ENCODE peak calls at places on chromosomes 1 and 21, in five cellular contexts. One of them, this sample, is unnamed.

GRCh38 chr1:221718391-221719277 is 23.3 kb downstream of the DUSP10 start:
- DNase-seq in fibroblast of pulmonary artery: peak
- DNase-seq in AG08396: peak
- DNase-seq in GF-D8: no peak
- DNase-seq in stimulated activated CD8-positive, alpha-beta memory T cell treated with anti-CD3 and anti-CD28 coated beads, Interleukin-2, amount 100 ng/mL, for 48 hours: no peak
- DNase-seq in this sample: no peak

GRCh38 chr1:234924450-234925355 is 203.9 kb downstream of the TOMM20 start:
- DNase-seq in GF-D8: no peak
- DNase-seq in stimulated activated CD8-positive, alpha-beta memory T cell treated with anti-CD3 and anti-CD28 coated beads, Interleukin-2, amount 100 ng/mL, for 48 hours: no peak
- DNase-seq in fibroblast of pulmonary artery: no peak
- DNase-seq in AG08396: no peak
- DNase-seq in this sample: no peak

GRCh38 chr1:2555634-2556276 is 416 bp upstream of the TNFRSF14 start:
- DNase-seq in fibroblast of pulmonary artery: no peak
- DNase-seq in AG08396: peak
- DNase-seq in GF-D8: peak
- DNase-seq in stimulated activated CD8-positive, alpha-beta memory T cell treated with anti-CD3 and anti-CD28 coated beads, Interleukin-2, amount 100 ng/mL, for 48 hours: peak
- DNase-seq in this sample: peak

GRCh38 chr1:108533351-108534083 is 26.4 kb upstream of the EEIG2 start:
- DNase-seq in AG08396: no peak
- DNase-seq in stimulated activated CD8-positive, alpha-beta memory T cell treated with anti-CD3 and anti-CD28 coated beads, Interleukin-2, amount 100 ng/mL, for 48 hours: peak
- DNase-seq in GF-D8: no peak
- DNase-seq in fibroblast of pulmonary artery: no peak
- DNase-seq in this sample: peak

GRCh38 chr1:44316231-44316759 is 38.8 kb downstream of the ERI3 start:
- DNase-seq in AG08396: no peak
- DNase-seq in stimulated activated CD8-positive, alpha-beta memory T cell treated with anti-CD3 and anti-CD28 coated beads, Interleukin-2, amount 100 ng/mL, for 48 hours: no peak
- DNase-seq in GF-D8: peak
- DNase-seq in fibroblast of pulmonary artery: no peak
- DNase-seq in this sample: peak

GRCh38 chr1:157080714-157081113 is 18.9 kb downstream of the ETV3L start:
- DNase-seq in AG08396: no peak
- DNase-seq in fibroblast of pulmonary artery: no peak
- DNase-seq in GF-D8: no peak
- DNase-seq in stimulated activated CD8-positive, alpha-beta memory T cell treated with anti-CD3 and anti-CD28 coated beads, Interleukin-2, amount 100 ng/mL, for 48 hours: no peak
- DNase-seq in this sample: no peak

GRCh38 chr1:195831789-195832188 is 776.5 kb downstream of the KCNT2 start:
- DNase-seq in stimulated activated CD8-positive, alpha-beta memory T cell treated with anti-CD3 and anti-CD28 coated beads, Interleukin-2, amount 100 ng/mL, for 48 hours: no peak
- DNase-seq in AG08396: no peak
- DNase-seq in GF-D8: no peak
- DNase-seq in fibroblast of pulmonary artery: no peak
- DNase-seq in this sample: no peak

GRCh38 chr1:205430631-205431305 is 8.9 kb upstream of the LEMD1 start:
- DNase-seq in fibroblast of pulmonary artery: peak
- DNase-seq in AG08396: peak
- DNase-seq in GF-D8: no peak
- DNase-seq in stimulated activated CD8-positive, alpha-beta memory T cell treated with anti-CD3 and anti-CD28 coated beads, Interleukin-2, amount 100 ng/mL, for 48 hours: peak
- DNase-seq in this sample: no peak

GRCh38 chr21:42062543-42063022 is 8.5 kb upstream of the UMODL1 start:
- DNase-seq in GF-D8: no peak
- DNase-seq in AG08396: no peak
- DNase-seq in stimulated activated CD8-positive, alpha-beta memory T cell treated with anti-CD3 and anti-CD28 coated beads, Interleukin-2, amount 100 ng/mL, for 48 hours: peak
- DNase-seq in fibroblast of pulmonary artery: no peak
- DNase-seq in this sample: no peak

GRCh38 chr1:167789501-167789900 is 67.7 kb downstream of the MPZL1 start:
- DNase-seq in fibroblast of pulmonary artery: no peak
- DNase-seq in stimulated activated CD8-positive, alpha-beta memory T cell treated with anti-CD3 and anti-CD28 coated beads, Interleukin-2, amount 100 ng/mL, for 48 hours: no peak
- DNase-seq in AG08396: no peak
- DNase-seq in GF-D8: no peak
- DNase-seq in this sample: no peak